ENCODE peak calls at places on chromosome 3, in ten cellular contexts. X is MM.1S, S is AG10803, T is fibroblast of pulmonary artery, Y is A549, C is uterus, L is PC-3, U is esophagus squamous epithelium, K is sigmoid colon, A is right lobe of liver. V is an unnamed sample.
A peak's percentile ranks its signal among the peaks of the same experiment; 100 is the strongest.

GRCh38 chr3:31285808-31286486 is 246.8 kb upstream of the STT3B start:
- DNase-seq in X (no peak), S (no peak), T (no peak), Y (no peak), C (no peak), L (no peak), U (no peak), K (no peak), A (no peak), V (no peak)

GRCh38 chr3:61632568-61633175 is 71.3 kb downstream of the PTPRG start:
- DNase-seq in X (no peak), S (peak; percentile 29), T (peak; percentile 28), Y (no peak), C (no peak), L (no peak), U (no peak), K (no peak), A (no peak), V (no peak)

GRCh38 chr3:47002490-47003410 is 23.3 kb downstream of the NBEAL2 start:
- DNase-seq in X (no peak), S (no peak), T (no peak), Y (no peak), C (peak; percentile 9), L (no peak), U (no peak), K (peak; percentile 61), A (peak; percentile 47), V (no peak)

GRCh38 chr3:102195198-102195948 is 239.4 kb upstream of the ZPLD1 start:
- DNase-seq in X (no peak), S (no peak), T (no peak), Y (peak; percentile 44), C (no peak), L (peak; percentile 74), U (no peak), K (no peak), A (no peak), V (peak; percentile 91)

GRCh38 chr3:122092460-122093165 is 37.5 kb downstream of the CD86 start:
- DNase-seq in X (peak; percentile 51), S (peak; percentile 28), T (peak; percentile 46), Y (peak; percentile 12), C (no peak), L (peak; percentile 81), U (no peak), K (peak; percentile 66), A (peak; percentile 54), V (no peak)

GRCh38 chr3:151398895-151399294 is 14.3 kb upstream of the P2RY12 start:
- DNase-seq in X (peak; percentile 61), S (no peak), T (no peak), Y (no peak), C (no peak), L (no peak), U (no peak), K (no peak), A (no peak), V (no peak)

GRCh38 chr3:11583638-11584046 is 60.1 kb downstream of the VGLL4 start:
- DNase-seq in X (no peak), S (no peak), T (peak; percentile 46), Y (no peak), C (no peak), L (no peak), U (no peak), K (no peak), A (no peak), V (no peak)

GRCh38 chr3:81364411-81364810 is 397.0 kb downstream of the GBE1 start:
- DNase-seq in X (no peak), S (no peak), T (no peak), Y (no peak), C (no peak), L (no peak), U (no peak), K (no peak), A (no peak), V (no peak)

GRCh38 chr3:190041333-190042041 is 79.2 kb downstream of the P3H2 start:
- DNase-seq in X (peak; percentile 94), S (peak; percentile 32), T (peak; percentile 41), Y (no peak), C (no peak), L (no peak), U (no peak), K (no peak), A (no peak), V (no peak)

GRCh38 chr3:133944641-133945441 is 49.2 kb upstream of the RAB6B start:
- DNase-seq in X (no peak), S (peak; percentile 67), T (peak; percentile 90), Y (no peak), C (peak; percentile 67), L (peak; percentile 69), U (no peak), K (peak; percentile 64), A (no peak), V (peak; percentile 27)

GRCh38 chr3:72390841-72391240 is 457.4 kb downstream of the SHQ1 start:
- DNase-seq in X (no peak), S (peak; percentile 42), T (peak; percentile 36), Y (no peak), C (no peak), L (no peak), U (no peak), K (no peak), A (no peak), V (no peak)

GRCh38 chr3:42814246-42814645 is 5.0 kb downstream of the ACKR2 start:
- DNase-seq in X (no peak), S (no peak), T (no peak), Y (no peak), C (no peak), L (no peak), U (no peak), K (no peak), A (no peak), V (no peak)

GRCh38 chr3:46096781-46097180 is 69.5 kb upstream of the XCR1 start:
- DNase-seq in X (no peak), S (no peak), T (no peak), Y (no peak), C (no peak), L (no peak), U (no peak), K (no peak), A (no peak), V (no peak)

GRCh38 chr3:141328286-141329166 is 39.8 kb upstream of the ZBTB38 start:
- DNase-seq in X (no peak), S (no peak), T (no peak), Y (no peak), C (no peak), L (no peak), U (no peak), K (no peak), A (no peak), V (no peak)

GRCh38 chr3:138078096-138078495 is 37.3 kb downstream of the DZIP1L start:
- DNase-seq in X (no peak), S (peak; percentile 23), T (peak; percentile 20), Y (peak; percentile 44), C (no peak), L (peak; percentile 72), U (no peak), K (no peak), A (no peak), V (peak; percentile 46)

GRCh38 chr3:189239616-189240015 is 67.8 kb downstream of the TPRG1 start:
- DNase-seq in X (no peak), S (peak; percentile 16), T (no peak), Y (no peak), C (no peak), L (no peak), U (no peak), K (no peak), A (no peak), V (no peak)

GRCh38 chr3:125440559-125440955 is 65.4 kb upstream of the ZNF148 start:
- DNase-seq in X (no peak), S (no peak), T (no peak), Y (peak; percentile 6), C (no peak), L (peak; percentile 27), U (no peak), K (no peak), A (peak; percentile 80), V (no peak)

GRCh38 chr3:181724432-181724740 is 12.7 kb downstream of the SOX2 start:
- DNase-seq in X (no peak), S (no peak), T (no peak), Y (no peak), C (no peak), L (no peak), U (no peak), K (no peak), A (no peak), V (no peak)

GRCh38 chr3:106740116-106740515 is 637.1 kb upstream of the CCDC54 start:
- DNase-seq in X (no peak), S (peak; percentile 43), T (peak; percentile 64), Y (no peak), C (no peak), L (no peak), U (no peak), K (no peak), A (no peak), V (no peak)

GRCh38 chr3:123618076-123618703 is 33.3 kb upstream of the HACD2 start:
- DNase-seq in X (no peak), S (no peak), T (no peak), Y (no peak), C (no peak), L (no peak), U (no peak), K (no peak), A (no peak), V (no peak)
- H3K4me3 ChIP-seq in X (no peak overlapping the region), S (no peak overlapping the region), T (no peak overlapping the region), Y (no peak overlapping the region), C (peak overlapping the region; percentile 23), L (no peak overlapping the region), U (peak overlapping the region; percentile 56), K (peak overlapping the region; percentile 66), A (no peak overlapping the region), V (no peak overlapping the region)

GRCh38 chr3:127889976-127890650 is 24.9 kb upstream of the KBTBD12 start:
- DNase-seq in X (no peak), S (peak; percentile 15), T (peak; percentile 14), Y (no peak), C (no peak), L (no peak), U (no peak), K (no peak), A (no peak), V (peak; percentile 23)
- TF ChIP-seq CTCF in X (no peak), S (no peak), T (no peak), Y (no peak), C (no peak), L (no peak), U (peak; percentile 35), K (no peak), A (no peak), V (no peak)

GRCh38 chr3:52231502-52232278 is 6.2 kb upstream of the TLR9 start:
- DNase-seq in X (peak; percentile 73), S (peak; percentile 50), T (peak; percentile 59), Y (peak; percentile 62), C (peak; percentile 54), L (peak; percentile 77), U (no peak), K (no peak), A (peak; percentile 89), V (no peak)
- H3K4me3 ChIP-seq in X (no peak overlapping the region), S (no peak overlapping the region), T (no peak overlapping the region), Y (no peak overlapping the region), C (no peak overlapping the region), L (no peak overlapping the region), U (no peak overlapping the region), K (no peak overlapping the region), A (no peak overlapping the region), V (no peak overlapping the region)

GRCh38 chr3:41075958-41076357 is 123.3 kb upstream of the CTNNB1 start:
- DNase-seq in X (no peak), S (no peak), T (peak; percentile 36), Y (no peak), C (peak; percentile 34), L (no peak), U (no peak), K (peak; percentile 66), A (no peak), V (no peak)
- TF ChIP-seq CTCF in X (no peak), S (no peak), T (no peak), Y (no peak), C (no peak), L (no peak), U (no peak), K (no peak), A (no peak), V (peak; percentile 23)

V was measured in epithelial cell of proximal tubule.